ENCODE peak calls at places on chromosomes 5 and 9, in five cellular contexts. One of them, this sample, is unnamed.

GRCh38 chr5:57889558-57889957 is 406.9 kb upstream of the ACTBL2 start:
- DNase-seq in HCT116: peak; percentile 46
- DNase-seq in activated CD8-positive, alpha-beta memory T cell treated with anti-CD3 and anti-CD28 coated beads, Interleukin-2, amount 10 ng/mL, durations not matched to agents 7 days and 5 days: no peak
- DNase-seq in stimulated activated CD4-positive, alpha-beta T cell treated with anti-CD3 and anti-CD28 coated beads, Interleukin-4, amount 100 ng/mL, for 4 hours: no peak
- DNase-seq in naive B cell: no peak
- DNase-seq in this sample: no peak

GRCh38 chr5:58871648-58872242 is 288.9 kb downstream of the RAB3C start:
- DNase-seq in naive B cell: peak; percentile 9
- DNase-seq in HCT116: peak; percentile 28
- DNase-seq in activated CD8-positive, alpha-beta memory T cell treated with anti-CD3 and anti-CD28 coated beads, Interleukin-2, amount 10 ng/mL, durations not matched to agents 7 days and 5 days: no peak
- DNase-seq in stimulated activated CD4-positive, alpha-beta T cell treated with anti-CD3 and anti-CD28 coated beads, Interleukin-4, amount 100 ng/mL, for 4 hours: no peak
- DNase-seq in this sample: peak; percentile 28

GRCh38 chr5:79456890-79457583 is 56.9 kb downstream of the HOMER1 start:
- DNase-seq in stimulated activated CD4-positive, alpha-beta T cell treated with anti-CD3 and anti-CD28 coated beads, Interleukin-4, amount 100 ng/mL, for 4 hours: no peak
- DNase-seq in naive B cell: no peak
- DNase-seq in HCT116: no peak
- DNase-seq in activated CD8-positive, alpha-beta memory T cell treated with anti-CD3 and anti-CD28 coated beads, Interleukin-2, amount 10 ng/mL, durations not matched to agents 7 days and 5 days: no peak
- DNase-seq in this sample: no peak

GRCh38 chr5:52915176-52915875 is 73.8 kb upstream of the ITGA2 start:
- DNase-seq in activated CD8-positive, alpha-beta memory T cell treated with anti-CD3 and anti-CD28 coated beads, Interleukin-2, amount 10 ng/mL, durations not matched to agents 7 days and 5 days: peak; percentile 67
- DNase-seq in HCT116: peak; percentile 70
- DNase-seq in stimulated activated CD4-positive, alpha-beta T cell treated with anti-CD3 and anti-CD28 coated beads, Interleukin-4, amount 100 ng/mL, for 4 hours: peak; percentile 24
- DNase-seq in naive B cell: peak; percentile 46
- DNase-seq in this sample: no peak

GRCh38 chr9:114799441-114799840 is 6.4 kb downstream of the TNFSF15 start:
- DNase-seq in HCT116: no peak
- DNase-seq in naive B cell: no peak
- DNase-seq in stimulated activated CD4-positive, alpha-beta T cell treated with anti-CD3 and anti-CD28 coated beads, Interleukin-4, amount 100 ng/mL, for 4 hours: no peak
- DNase-seq in activated CD8-positive, alpha-beta memory T cell treated with anti-CD3 and anti-CD28 coated beads, Interleukin-2, amount 10 ng/mL, durations not matched to agents 7 days and 5 days: no peak
- DNase-seq in this sample: no peak

GRCh38 chr9:61667559-61668121 is 477.8 kb downstream of the SPATA31A7 start:
- DNase-seq in activated CD8-positive, alpha-beta memory T cell treated with anti-CD3 and anti-CD28 coated beads, Interleukin-2, amount 10 ng/mL, durations not matched to agents 7 days and 5 days: no peak
- DNase-seq in naive B cell: no peak
- DNase-seq in HCT116: no peak
- DNase-seq in stimulated activated CD4-positive, alpha-beta T cell treated with anti-CD3 and anti-CD28 coated beads, Interleukin-4, amount 100 ng/mL, for 4 hours: no peak
- DNase-seq in this sample: no peak

GRCh38 chr9:73176450-73176875 is 24.8 kb downstream of the ANXA1 start:
- DNase-seq in activated CD8-positive, alpha-beta memory T cell treated with anti-CD3 and anti-CD28 coated beads, Interleukin-2, amount 10 ng/mL, durations not matched to agents 7 days and 5 days: no peak
- DNase-seq in stimulated activated CD4-positive, alpha-beta T cell treated with anti-CD3 and anti-CD28 coated beads, Interleukin-4, amount 100 ng/mL, for 4 hours: no peak
- DNase-seq in naive B cell: no peak
- DNase-seq in HCT116: peak; percentile 78
- DNase-seq in this sample: no peak

GRCh38 chr5:178267876-178268275 is 35.3 kb upstream of the PHYKPL start:
- DNase-seq in stimulated activated CD4-positive, alpha-beta T cell treated with anti-CD3 and anti-CD28 coated beads, Interleukin-4, amount 100 ng/mL, for 4 hours: no peak
- DNase-seq in naive B cell: no peak
- DNase-seq in activated CD8-positive, alpha-beta memory T cell treated with anti-CD3 and anti-CD28 coated beads, Interleukin-2, amount 10 ng/mL, durations not matched to agents 7 days and 5 days: no peak
- DNase-seq in HCT116: no peak
- DNase-seq in this sample: no peak

GRCh38 chr5:95927927-95928723 is 33.5 kb downstream of the ELL2 start:
- DNase-seq in stimulated activated CD4-positive, alpha-beta T cell treated with anti-CD3 and anti-CD28 coated beads, Interleukin-4, amount 100 ng/mL, for 4 hours: no peak
- DNase-seq in HCT116: no peak
- DNase-seq in activated CD8-positive, alpha-beta memory T cell treated with anti-CD3 and anti-CD28 coated beads, Interleukin-2, amount 10 ng/mL, durations not matched to agents 7 days and 5 days: no peak
- DNase-seq in naive B cell: no peak
- DNase-seq in this sample: no peak

GRCh38 chr9:121694582-121694981 is 43.1 kb downstream of the DAB2IP start:
- DNase-seq in naive B cell: no peak
- DNase-seq in HCT116: no peak
- DNase-seq in stimulated activated CD4-positive, alpha-beta T cell treated with anti-CD3 and anti-CD28 coated beads, Interleukin-4, amount 100 ng/mL, for 4 hours: no peak
- DNase-seq in activated CD8-positive, alpha-beta memory T cell treated with anti-CD3 and anti-CD28 coated beads, Interleukin-2, amount 10 ng/mL, durations not matched to agents 7 days and 5 days: no peak
- DNase-seq in this sample: peak; percentile 55

GRCh38 chr9:137613738-137614523 is 4.9 kb upstream of the EHMT1 start:
- DNase-seq in naive B cell: no peak
- DNase-seq in HCT116: no peak
- DNase-seq in activated CD8-positive, alpha-beta memory T cell treated with anti-CD3 and anti-CD28 coated beads, Interleukin-2, amount 10 ng/mL, durations not matched to agents 7 days and 5 days: no peak
- DNase-seq in stimulated activated CD4-positive, alpha-beta T cell treated with anti-CD3 and anti-CD28 coated beads, Interleukin-4, amount 100 ng/mL, for 4 hours: no peak
- DNase-seq in this sample: no peak

GRCh38 chr9:34428325-34428958 is 29.9 kb downstream of the FAM219A start:
- DNase-seq in naive B cell: no peak
- DNase-seq in stimulated activated CD4-positive, alpha-beta T cell treated with anti-CD3 and anti-CD28 coated beads, Interleukin-4, amount 100 ng/mL, for 4 hours: no peak
- DNase-seq in HCT116: no peak
- DNase-seq in activated CD8-positive, alpha-beta memory T cell treated with anti-CD3 and anti-CD28 coated beads, Interleukin-2, amount 10 ng/mL, durations not matched to agents 7 days and 5 days: no peak
- DNase-seq in this sample: no peak

GRCh38 chr9:16866542-16866941 is 3.9 kb downstream of the BNC2 start:
- DNase-seq in activated CD8-positive, alpha-beta memory T cell treated with anti-CD3 and anti-CD28 coated beads, Interleukin-2, amount 10 ng/mL, durations not matched to agents 7 days and 5 days: no peak
- DNase-seq in HCT116: no peak
- DNase-seq in stimulated activated CD4-positive, alpha-beta T cell treated with anti-CD3 and anti-CD28 coated beads, Interleukin-4, amount 100 ng/mL, for 4 hours: no peak
- DNase-seq in naive B cell: no peak
- DNase-seq in this sample: no peak

GRCh38 chr5:139974661-139975060 is 68.4 kb downstream of the NRG2 start:
- DNase-seq in HCT116: no peak
- DNase-seq in naive B cell: no peak
- DNase-seq in activated CD8-positive, alpha-beta memory T cell treated with anti-CD3 and anti-CD28 coated beads, Interleukin-2, amount 10 ng/mL, durations not matched to agents 7 days and 5 days: peak; percentile 37
- DNase-seq in stimulated activated CD4-positive, alpha-beta T cell treated with anti-CD3 and anti-CD28 coated beads, Interleukin-4, amount 100 ng/mL, for 4 hours: no peak
- DNase-seq in this sample: no peak

GRCh38 chr9:133387680-133388079 is 11.5 kb downstream of the STKLD1 start:
- DNase-seq in naive B cell: no peak
- DNase-seq in HCT116: no peak
- DNase-seq in stimulated activated CD4-positive, alpha-beta T cell treated with anti-CD3 and anti-CD28 coated beads, Interleukin-4, amount 100 ng/mL, for 4 hours: no peak
- DNase-seq in activated CD8-positive, alpha-beta memory T cell treated with anti-CD3 and anti-CD28 coated beads, Interleukin-2, amount 10 ng/mL, durations not matched to agents 7 days and 5 days: no peak
- DNase-seq in this sample: no peak

GRCh38 chr9:124428751-124429529 is 13.7 kb upstream of the PSMB7 start:
- DNase-seq in activated CD8-positive, alpha-beta memory T cell treated with anti-CD3 and anti-CD28 coated beads, Interleukin-2, amount 10 ng/mL, durations not matched to agents 7 days and 5 days: no peak
- DNase-seq in stimulated activated CD4-positive, alpha-beta T cell treated with anti-CD3 and anti-CD28 coated beads, Interleukin-4, amount 100 ng/mL, for 4 hours: no peak
- DNase-seq in naive B cell: no peak
- DNase-seq in HCT116: no peak
- DNase-seq in this sample: no peak

GRCh38 chr5:172234031-172234430 is 40.1 kb downstream of the EFCAB9 start:
- DNase-seq in naive B cell: no peak
- DNase-seq in stimulated activated CD4-positive, alpha-beta T cell treated with anti-CD3 and anti-CD28 coated beads, Interleukin-4, amount 100 ng/mL, for 4 hours: no peak
- DNase-seq in HCT116: no peak
- DNase-seq in activated CD8-positive, alpha-beta memory T cell treated with anti-CD3 and anti-CD28 coated beads, Interleukin-2, amount 10 ng/mL, durations not matched to agents 7 days and 5 days: no peak
- DNase-seq in this sample: no peak

GRCh38 chr9:81389569-81389993 is 299.8 kb downstream of the TLE1 start:
- DNase-seq in HCT116: peak; percentile 22
- DNase-seq in stimulated activated CD4-positive, alpha-beta T cell treated with anti-CD3 and anti-CD28 coated beads, Interleukin-4, amount 100 ng/mL, for 4 hours: no peak
- DNase-seq in activated CD8-positive, alpha-beta memory T cell treated with anti-CD3 and anti-CD28 coated beads, Interleukin-2, amount 10 ng/mL, durations not matched to agents 7 days and 5 days: no peak
- DNase-seq in naive B cell: no peak
- DNase-seq in this sample: no peak

GRCh38 chr5:79695501-79695900 is 5.9 kb downstream of the CMYA5 start:
- DNase-seq in HCT116: no peak
- DNase-seq in stimulated activated CD4-positive, alpha-beta T cell treated with anti-CD3 and anti-CD28 coated beads, Interleukin-4, amount 100 ng/mL, for 4 hours: no peak
- DNase-seq in naive B cell: no peak
- DNase-seq in activated CD8-positive, alpha-beta memory T cell treated with anti-CD3 and anti-CD28 coated beads, Interleukin-2, amount 10 ng/mL, durations not matched to agents 7 days and 5 days: no peak
- DNase-seq in this sample: no peak

GRCh38 chr9:36976371-36977030 is 57.6 kb downstream of the PAX5 start:
- DNase-seq in stimulated activated CD4-positive, alpha-beta T cell treated with anti-CD3 and anti-CD28 coated beads, Interleukin-4, amount 100 ng/mL, for 4 hours: no peak
- DNase-seq in naive B cell: no peak
- DNase-seq in HCT116: no peak
- DNase-seq in activated CD8-positive, alpha-beta memory T cell treated with anti-CD3 and anti-CD28 coated beads, Interleukin-2, amount 10 ng/mL, durations not matched to agents 7 days and 5 days: no peak
- DNase-seq in this sample: no peak

GRCh38 chr9:94805585-94805984 is 79.1 kb downstream of the AOPEP start:
- DNase-seq in HCT116: peak; percentile 33
- DNase-seq in stimulated activated CD4-positive, alpha-beta T cell treated with anti-CD3 and anti-CD28 coated beads, Interleukin-4, amount 100 ng/mL, for 4 hours: no peak
- DNase-seq in naive B cell: no peak
- DNase-seq in activated CD8-positive, alpha-beta memory T cell treated with anti-CD3 and anti-CD28 coated beads, Interleukin-2, amount 10 ng/mL, durations not matched to agents 7 days and 5 days: no peak
- DNase-seq in this sample: no peak

GRCh38 chr5:10432059-10433008 is 9.3 kb upstream of the ROPN1L start:
- DNase-seq in naive B cell: no peak
- DNase-seq in stimulated activated CD4-positive, alpha-beta T cell treated with anti-CD3 and anti-CD28 coated beads, Interleukin-4, amount 100 ng/mL, for 4 hours: no peak
- DNase-seq in activated CD8-positive, alpha-beta memory T cell treated with anti-CD3 and anti-CD28 coated beads, Interleukin-2, amount 10 ng/mL, durations not matched to agents 7 days and 5 days: no peak
- DNase-seq in HCT116: no peak
- DNase-seq in this sample: no peak

GRCh38 chr5:91058575-91058974 is 324.5 kb downstream of the ARRDC3 start:
- DNase-seq in activated CD8-positive, alpha-beta memory T cell treated with anti-CD3 and anti-CD28 coated beads, Interleukin-2, amount 10 ng/mL, durations not matched to agents 7 days and 5 days: no peak
- DNase-seq in naive B cell: no peak
- DNase-seq in HCT116: no peak
- DNase-seq in stimulated activated CD4-positive, alpha-beta T cell treated with anti-CD3 and anti-CD28 coated beads, Interleukin-4, amount 100 ng/mL, for 4 hours: no peak
- DNase-seq in this sample: no peak

GRCh38 chr9:126000731-126001580 is 253.8 kb downstream of the PBX3 start:
- DNase-seq in stimulated activated CD4-positive, alpha-beta T cell treated with anti-CD3 and anti-CD28 coated beads, Interleukin-4, amount 100 ng/mL, for 4 hours: no peak
- DNase-seq in naive B cell: no peak
- DNase-seq in HCT116: no peak
- DNase-seq in activated CD8-positive, alpha-beta memory T cell treated with anti-CD3 and anti-CD28 coated beads, Interleukin-2, amount 10 ng/mL, durations not matched to agents 7 days and 5 days: no peak
- DNase-seq in this sample: no peak

GRCh38 chr5:3140117-3140516 is 388.6 kb upstream of the IRX2 start:
- DNase-seq in stimulated activated CD4-positive, alpha-beta T cell treated with anti-CD3 and anti-CD28 coated beads, Interleukin-4, amount 100 ng/mL, for 4 hours: no peak
- DNase-seq in activated CD8-positive, alpha-beta memory T cell treated with anti-CD3 and anti-CD28 coated beads, Interleukin-2, amount 10 ng/mL, durations not matched to agents 7 days and 5 days: no peak
- DNase-seq in naive B cell: no peak
- DNase-seq in HCT116: no peak
- DNase-seq in this sample: no peak

GRCh38 chr9:2755285-2755684 is 38.0 kb downstream of the KCNV2 start:
- DNase-seq in HCT116: no peak
- DNase-seq in activated CD8-positive, alpha-beta memory T cell treated with anti-CD3 and anti-CD28 coated beads, Interleukin-2, amount 10 ng/mL, durations not matched to agents 7 days and 5 days: no peak
- DNase-seq in stimulated activated CD4-positive, alpha-beta T cell treated with anti-CD3 and anti-CD28 coated beads, Interleukin-4, amount 100 ng/mL, for 4 hours: no peak
- DNase-seq in naive B cell: no peak
- DNase-seq in this sample: no peak

GRCh38 chr5:138927979-138928378 is 52.8 kb upstream of the LRRTM2 start:
- DNase-seq in stimulated activated CD4-positive, alpha-beta T cell treated with anti-CD3 and anti-CD28 coated beads, Interleukin-4, amount 100 ng/mL, for 4 hours: no peak
- DNase-seq in naive B cell: no peak
- DNase-seq in activated CD8-positive, alpha-beta memory T cell treated with anti-CD3 and anti-CD28 coated beads, Interleukin-2, amount 10 ng/mL, durations not matched to agents 7 days and 5 days: no peak
- DNase-seq in HCT116: no peak
- DNase-seq in this sample: peak; percentile 78

This sample was measured in pancreas.